ENCODE peak calls at places on chromosomes 12 and 14, in seven cellular contexts. One of them, this sample, is unnamed.

GRCh38 chr12:111435661-111436201 is 30.0 kb downstream of the SH2B3 start:
- DNase-seq in A673: no peak
- DNase-seq in left ventricle myocardium inferior: no peak
- DNase-seq in fibroblast of mammary gland: no peak
- DNase-seq in heart left ventricle: peak; percentile 34
- DNase-seq in OCI-LY7: peak; percentile 38
- DNase-seq in transverse colon: no peak
- DNase-seq in this sample: peak; percentile 45

GRCh38 chr14:61934385-61934784 is 172.2 kb downstream of the SNAPC1 start:
- DNase-seq in left ventricle myocardium inferior: no peak
- DNase-seq in transverse colon: no peak
- DNase-seq in heart left ventricle: no peak
- DNase-seq in A673: no peak
- DNase-seq in OCI-LY7: no peak
- DNase-seq in fibroblast of mammary gland: peak; percentile 86
- DNase-seq in this sample: no peak

GRCh38 chr14:101134851-101135486 is 231.4 kb upstream of the RTL1 start:
- DNase-seq in left ventricle myocardium inferior: no peak
- DNase-seq in heart left ventricle: no peak
- DNase-seq in transverse colon: no peak
- DNase-seq in fibroblast of mammary gland: no peak
- DNase-seq in OCI-LY7: no peak
- DNase-seq in A673: no peak
- DNase-seq in this sample: no peak

GRCh38 chr14:98501836-98502235 is 770.2 kb downstream of the BCL11B start:
- DNase-seq in A673: no peak
- DNase-seq in left ventricle myocardium inferior: no peak
- DNase-seq in OCI-LY7: no peak
- DNase-seq in fibroblast of mammary gland: no peak
- DNase-seq in heart left ventricle: no peak
- DNase-seq in transverse colon: no peak
- DNase-seq in this sample: no peak

GRCh38 chr12:88303335-88303734 is 161.2 kb downstream of the TMTC3 start:
- DNase-seq in A673: no peak
- DNase-seq in transverse colon: no peak
- DNase-seq in OCI-LY7: no peak
- DNase-seq in heart left ventricle: no peak
- DNase-seq in left ventricle myocardium inferior: no peak
- DNase-seq in fibroblast of mammary gland: no peak
- DNase-seq in this sample: no peak

GRCh38 chr12:95215925-95216324 is 1.3 kb downstream of the FGD6 start:
- DNase-seq in fibroblast of mammary gland: peak; percentile 63
- DNase-seq in OCI-LY7: peak; percentile 48
- DNase-seq in heart left ventricle: no peak
- DNase-seq in A673: peak; percentile 53
- DNase-seq in left ventricle myocardium inferior: no peak
- DNase-seq in transverse colon: no peak
- DNase-seq in this sample: peak; percentile 42

GRCh38 chr14:101078892-101079221 is 175.3 kb upstream of the RTL1 start:
- DNase-seq in fibroblast of mammary gland: no peak
- DNase-seq in A673: no peak
- DNase-seq in transverse colon: peak; percentile 3
- DNase-seq in OCI-LY7: no peak
- DNase-seq in left ventricle myocardium inferior: no peak
- DNase-seq in heart left ventricle: no peak
- DNase-seq in this sample: no peak

GRCh38 chr14:33956640-33957039 is 5.8 kb upstream of the EGLN3 start:
- DNase-seq in OCI-LY7: no peak
- DNase-seq in transverse colon: no peak
- DNase-seq in A673: no peak
- DNase-seq in heart left ventricle: no peak
- DNase-seq in left ventricle myocardium inferior: no peak
- DNase-seq in fibroblast of mammary gland: no peak
- DNase-seq in this sample: no peak

GRCh38 chr14:90692061-90692460 is 124.2 kb downstream of the TTC7B start:
- DNase-seq in left ventricle myocardium inferior: no peak
- DNase-seq in fibroblast of mammary gland: peak; percentile 73
- DNase-seq in heart left ventricle: no peak
- DNase-seq in transverse colon: no peak
- DNase-seq in A673: no peak
- DNase-seq in OCI-LY7: no peak
- DNase-seq in this sample: no peak

GRCh38 chr14:92266216-92266615 is 56.7 kb upstream of the SLC24A4 start:
- DNase-seq in transverse colon: no peak
- DNase-seq in A673: no peak
- DNase-seq in left ventricle myocardium inferior: no peak
- DNase-seq in heart left ventricle: no peak
- DNase-seq in OCI-LY7: no peak
- DNase-seq in fibroblast of mammary gland: no peak
- DNase-seq in this sample: no peak

GRCh38 chr12:79886917-79887519 is 47.9 kb downstream of the PPP1R12A start:
- DNase-seq in left ventricle myocardium inferior: no peak
- DNase-seq in transverse colon: no peak
- DNase-seq in OCI-LY7: peak; percentile 52
- DNase-seq in A673: peak; percentile 71
- DNase-seq in heart left ventricle: no peak
- DNase-seq in fibroblast of mammary gland: peak; percentile 74
- DNase-seq in this sample: peak; percentile 59

GRCh38 chr12:112473056-112473455 is 54.3 kb downstream of the PTPN11 start:
- DNase-seq in fibroblast of mammary gland: no peak
- DNase-seq in left ventricle myocardium inferior: no peak
- DNase-seq in OCI-LY7: peak; percentile 6
- DNase-seq in transverse colon: no peak
- DNase-seq in heart left ventricle: no peak
- DNase-seq in A673: peak; percentile 43
- DNase-seq in this sample: peak; percentile 2
- TF ChIP-seq CTCF in fibroblast of mammary gland: peak; percentile 19
- TF ChIP-seq CTCF in left ventricle myocardium inferior: no peak
- TF ChIP-seq CTCF in OCI-LY7: peak; percentile 66
- TF ChIP-seq CTCF in transverse colon: no peak
- TF ChIP-seq CTCF in heart left ventricle: no peak
- TF ChIP-seq CTCF in A673: peak; percentile 52
- TF ChIP-seq CTCF in this sample: peak; percentile 7

GRCh38 chr14:95460647-95461478 is 55.6 kb downstream of the SYNE3 start:
- DNase-seq in heart left ventricle: no peak
- DNase-seq in A673: peak; percentile 70
- DNase-seq in left ventricle myocardium inferior: no peak
- DNase-seq in OCI-LY7: no peak
- DNase-seq in fibroblast of mammary gland: peak; percentile 66
- DNase-seq in transverse colon: peak; percentile 59
- DNase-seq in this sample: no peak
- H3K4me3 ChIP-seq in heart left ventricle: no peak overlapping the region
- H3K4me3 ChIP-seq in A673: no peak overlapping the region
- H3K4me3 ChIP-seq in left ventricle myocardium inferior: no peak overlapping the region
- H3K4me3 ChIP-seq in OCI-LY7: no peak overlapping the region
- H3K4me3 ChIP-seq in fibroblast of mammary gland: no peak overlapping the region
- H3K4me3 ChIP-seq in transverse colon: no peak overlapping the region
- H3K4me3 ChIP-seq in this sample: no peak overlapping the region

GRCh38 chr12:120858306-120859088 is 45.7 kb downstream of the SPPL3 start:
- DNase-seq in fibroblast of mammary gland: no peak
- DNase-seq in heart left ventricle: no peak
- DNase-seq in A673: no peak
- DNase-seq in transverse colon: no peak
- DNase-seq in left ventricle myocardium inferior: no peak
- DNase-seq in OCI-LY7: no peak
- DNase-seq in this sample: peak; percentile 26

GRCh38 chr12:120853188-120853587 is 51.0 kb downstream of the SPPL3 start:
- DNase-seq in heart left ventricle: no peak
- DNase-seq in left ventricle myocardium inferior: no peak
- DNase-seq in fibroblast of mammary gland: peak; percentile 31
- DNase-seq in A673: no peak
- DNase-seq in OCI-LY7: no peak
- DNase-seq in transverse colon: no peak
- DNase-seq in this sample: no peak

GRCh38 chr12:120855823-120856589 is 48.2 kb downstream of the SPPL3 start:
- DNase-seq in OCI-LY7: no peak
- DNase-seq in transverse colon: no peak
- DNase-seq in heart left ventricle: no peak
- DNase-seq in fibroblast of mammary gland: peak; percentile 18
- DNase-seq in A673: no peak
- DNase-seq in left ventricle myocardium inferior: no peak
- DNase-seq in this sample: no peak

GRCh38 chr12:120854804-120855203 is 49.4 kb downstream of the SPPL3 start:
- DNase-seq in A673: no peak
- DNase-seq in fibroblast of mammary gland: no peak
- DNase-seq in transverse colon: no peak
- DNase-seq in OCI-LY7: no peak
- DNase-seq in left ventricle myocardium inferior: no peak
- DNase-seq in heart left ventricle: no peak
- DNase-seq in this sample: no peak

GRCh38 chr12:120856980-120857379 is 47.2 kb downstream of the SPPL3 start:
- DNase-seq in fibroblast of mammary gland: no peak
- DNase-seq in A673: peak; percentile 26
- DNase-seq in left ventricle myocardium inferior: no peak
- DNase-seq in transverse colon: no peak
- DNase-seq in heart left ventricle: no peak
- DNase-seq in OCI-LY7: peak; percentile 58
- DNase-seq in this sample: no peak
- TF ChIP-seq CTCF in fibroblast of mammary gland: peak; percentile 49
- TF ChIP-seq CTCF in A673: peak; percentile 37
- TF ChIP-seq CTCF in left ventricle myocardium inferior: peak; percentile 40
- TF ChIP-seq CTCF in transverse colon: peak; percentile 10
- TF ChIP-seq CTCF in heart left ventricle: no peak
- TF ChIP-seq CTCF in OCI-LY7: peak; percentile 81
- TF ChIP-seq CTCF in this sample: no peak

DNA sequence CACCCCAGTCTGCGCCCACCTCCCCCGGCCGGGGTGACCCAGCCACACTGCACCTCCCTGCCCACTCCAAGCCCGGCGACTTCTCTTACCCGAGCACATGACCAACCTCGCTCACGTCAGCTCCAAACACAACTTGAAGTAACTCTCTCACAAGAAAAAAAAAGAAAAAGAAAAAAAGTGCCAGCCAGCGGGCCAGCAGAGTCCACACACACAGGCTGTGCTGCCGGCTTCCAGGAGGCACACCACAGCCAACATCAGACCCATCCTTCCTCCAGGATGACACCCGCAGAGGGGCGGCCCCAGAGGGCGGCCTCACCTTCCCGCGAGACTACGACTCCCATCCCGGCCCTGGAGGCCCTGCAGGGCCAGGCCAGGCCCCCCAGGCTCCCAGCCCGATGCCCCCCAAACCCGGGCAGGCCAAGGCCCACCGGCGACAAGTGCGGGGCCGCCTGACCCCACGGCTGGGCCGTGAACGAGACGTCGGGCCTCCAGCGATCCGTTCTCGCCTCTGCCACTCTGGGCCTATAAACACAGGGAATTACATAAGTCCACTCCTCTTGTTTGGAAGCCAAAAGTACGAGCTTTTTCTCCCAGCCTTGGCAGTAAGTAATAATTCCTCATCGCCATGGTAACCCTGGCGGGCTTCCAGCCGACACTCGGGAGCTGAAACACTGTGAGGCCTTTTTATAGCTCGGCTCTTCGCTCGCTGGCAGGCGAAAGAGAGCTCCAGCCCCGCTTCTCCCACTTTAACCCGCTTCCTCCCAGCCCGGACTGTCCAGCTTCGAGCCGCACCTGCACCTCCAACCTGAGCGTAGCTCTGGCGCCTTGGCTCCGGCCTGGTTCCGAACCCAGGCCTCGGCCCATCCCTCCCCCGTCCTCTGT is 49.1 kb downstream of the NCOR2 start:
- DNase-seq in OCI-LY7: no peak
- DNase-seq in transverse colon: peak; percentile 97
- DNase-seq in A673: peak; percentile 99
- DNase-seq in left ventricle myocardium inferior: peak; percentile 99
- DNase-seq in heart left ventricle: peak; percentile 98
- DNase-seq in fibroblast of mammary gland: peak; percentile 99
- DNase-seq in this sample: no peak
- H3K4me3 ChIP-seq in OCI-LY7: no peak overlapping the region
- H3K4me3 ChIP-seq in transverse colon: peak overlapping the region; percentile 22
- H3K4me3 ChIP-seq in A673: peak overlapping the region; percentile 57
- H3K4me3 ChIP-seq in left ventricle myocardium inferior: peak overlapping the region; percentile 69
- H3K4me3 ChIP-seq in heart left ventricle: peak overlapping the region; percentile 60
- H3K4me3 ChIP-seq in fibroblast of mammary gland: peak overlapping the region; percentile 35
- H3K4me3 ChIP-seq in this sample: no peak overlapping the region

GRCh38 chr12:2794261-2794735 is 472 bp upstream of the FKBP4 start:
- DNase-seq in transverse colon: peak; percentile 26
- DNase-seq in OCI-LY7: peak; percentile 7
- DNase-seq in left ventricle myocardium inferior: no peak
- DNase-seq in A673: peak; percentile 32
- DNase-seq in fibroblast of mammary gland: peak; percentile 30
- DNase-seq in heart left ventricle: no peak
- DNase-seq in this sample: peak; percentile 18

GRCh38 chr12:2794736-2795289 is at the start of gene FKBP4:
- DNase-seq in OCI-LY7: peak; percentile 89
- DNase-seq in fibroblast of mammary gland: peak; percentile 67
- DNase-seq in A673: peak; percentile 88
- DNase-seq in left ventricle myocardium inferior: peak; percentile 91
- DNase-seq in heart left ventricle: peak; percentile 93
- DNase-seq in transverse colon: peak; percentile 95
- DNase-seq in this sample: peak; percentile 91

GRCh38 chr12:2795291-2796186 is 769 bp downstream of the FKBP4 start:
- DNase-seq in transverse colon: peak; percentile 86
- DNase-seq in OCI-LY7: peak; percentile 72
- DNase-seq in left ventricle myocardium inferior: peak; percentile 87
- DNase-seq in heart left ventricle: peak; percentile 87
- DNase-seq in A673: peak; percentile 80
- DNase-seq in fibroblast of mammary gland: peak; percentile 38
- DNase-seq in this sample: peak; percentile 79

GRCh38 chr12:2797721-2798418 is 3.1 kb downstream of the FKBP4 start:
- DNase-seq in left ventricle myocardium inferior: peak; percentile 48
- DNase-seq in A673: no peak
- DNase-seq in OCI-LY7: no peak
- DNase-seq in fibroblast of mammary gland: no peak
- DNase-seq in transverse colon: no peak
- DNase-seq in heart left ventricle: peak; percentile 63
- DNase-seq in this sample: no peak

GRCh38 chr12:2796187-2796663 is 1.5 kb downstream of the FKBP4 start:
- DNase-seq in fibroblast of mammary gland: no peak
- DNase-seq in OCI-LY7: no peak
- DNase-seq in transverse colon: no peak
- DNase-seq in left ventricle myocardium inferior: no peak
- DNase-seq in A673: no peak
- DNase-seq in heart left ventricle: no peak
- DNase-seq in this sample: no peak
- TF ChIP-seq CTCF in fibroblast of mammary gland: no peak
- TF ChIP-seq CTCF in OCI-LY7: peak; percentile 59
- TF ChIP-seq CTCF in transverse colon: no peak
- TF ChIP-seq CTCF in left ventricle myocardium inferior: no peak
- TF ChIP-seq CTCF in A673: no peak
- TF ChIP-seq CTCF in heart left ventricle: no peak
- TF ChIP-seq CTCF in this sample: no peak

GRCh38 chr14:54362759-54363437 is 33.9 kb upstream of the CDKN3 start:
- DNase-seq in fibroblast of mammary gland: no peak
- DNase-seq in transverse colon: no peak
- DNase-seq in OCI-LY7: no peak
- DNase-seq in left ventricle myocardium inferior: no peak
- DNase-seq in heart left ventricle: no peak
- DNase-seq in A673: no peak
- DNase-seq in this sample: no peak
- H3K4me3 ChIP-seq in fibroblast of mammary gland: no peak overlapping the region
- H3K4me3 ChIP-seq in transverse colon: no peak overlapping the region
- H3K4me3 ChIP-seq in OCI-LY7: no peak overlapping the region
- H3K4me3 ChIP-seq in left ventricle myocardium inferior: no peak overlapping the region
- H3K4me3 ChIP-seq in heart left ventricle: no peak overlapping the region
- H3K4me3 ChIP-seq in A673: no peak overlapping the region
- H3K4me3 ChIP-seq in this sample: no peak overlapping the region

This sample was measured in GM12865.